ENCODE peak calls at places on chromosomes 4 and X, in five cellular contexts. B, F, J, H and Z are unnamed samples.

GRCh38 chr4:3518941-3519340 is 13.3 kb downstream of the LRPAP1 start:
- DNase-seq in B (no peak), F (no peak), J (no peak), H (no peak), Z (no peak)

GRCh38 chrX:155767101-155767878 is 113.9 kb upstream of the VAMP7 start:
- DNase-seq in B (peak), F (peak), J (no peak), H (no peak), Z (peak)

GRCh38 chrX:133495464-133496391 is 80.4 kb upstream of the GPC4 start:
- DNase-seq in B (peak), F (peak), J (no peak), H (no peak), Z (peak)

GRCh38 chrX:67610282-67610681 is 66.5 kb downstream of the AR start:
- DNase-seq in B (no peak), F (no peak), J (no peak), H (no peak), Z (no peak)

GRCh38 chrX:15675490-15675921 is 10.9 kb upstream of the CLTRN start:
- DNase-seq in B (no peak), F (peak), J (peak), H (peak), Z (no peak)

GRCh38 chr4:72997409-72997808 is 72.1 kb downstream of the COX18 start:
- DNase-seq in B (peak), F (peak), J (no peak), H (no peak), Z (peak)

GRCh38 chr4:72351521-72351920 is 217.5 kb downstream of the ADAMTS3 start:
- DNase-seq in B (no peak), F (no peak), J (no peak), H (no peak), Z (no peak)

GRCh38 chrX:93874554-93874953 is 200.5 kb downstream of the FAM133A start:
- DNase-seq in B (no peak), F (no peak), J (no peak), H (no peak), Z (peak)

GRCh38 chr4:6105311-6105911 is 87.2 kb upstream of the C4orf50 start:
- DNase-seq in B (no peak), F (no peak), J (no peak), H (no peak), Z (no peak)

GRCh38 chrX:108397627-108398392 is 40.4 kb downstream of the COL4A6 start:
- DNase-seq in B (peak), F (peak), J (no peak), H (no peak), Z (peak)

GRCh38 chr4:64539234-64539849 is 130.1 kb upstream of the TECRL start:
- DNase-seq in B (peak), F (peak), J (no peak), H (no peak), Z (peak)

GRCh38 chr4:175431635-175432034 is 380.4 kb downstream of the GPM6A start:
- DNase-seq in B (no peak), F (no peak), J (no peak), H (no peak), Z (no peak)

GRCh38 chr4:5874811-5875465 is 17.9 kb downstream of the CRMP1 start:
- DNase-seq in B (peak), F (peak), J (no peak), H (no peak), Z (peak)

GRCh38 chr4:86279247-86279960 is 80.4 kb downstream of the MAPK10 start:
- DNase-seq in B (no peak), F (no peak), J (no peak), H (no peak), Z (no peak)

GRCh38 chrX:18616688-18617087 is 55.2 kb downstream of the RS1 start:
- DNase-seq in B (no peak), F (no peak), J (no peak), H (no peak), Z (no peak)

GRCh38 chr4:108029321-108029720 is 39.6 kb downstream of the HADH start:
- DNase-seq in B (no peak), F (no peak), J (no peak), H (no peak), Z (no peak)

GRCh38 chr4:42159271-42160001 is 7.0 kb upstream of the BEND4 start:
- DNase-seq in B (no peak), F (no peak), J (no peak), H (no peak), Z (no peak)

GRCh38 chr4:99945718-99946345 is 586 bp downstream of the DNAJB14 start:
- DNase-seq in B (peak), F (peak), J (no peak), H (no peak), Z (peak)

GRCh38 chr4:21387683-21388082 is 560.9 kb downstream of the KCNIP4 start:
- DNase-seq in B (no peak), F (no peak), J (no peak), H (no peak), Z (no peak)

GRCh38 chrX:13090261-13091110 is 46.1 kb upstream of the FAM9C start:
- DNase-seq in B (peak), F (peak), J (no peak), H (no peak), Z (peak)

GRCh38 chrX:150704030-150704613 is 10.9 kb downstream of the MTMR1 start:
- DNase-seq in B (peak), F (peak), J (no peak), H (no peak), Z (peak)

GRCh38 chr4:159075531-159075932 is 27.3 kb upstream of the RAPGEF2 start:
- DNase-seq in B (no peak), F (peak), J (no peak), H (no peak), Z (no peak)

GRCh38 chr4:42302348-42302747 is 94.9 kb upstream of the SHISA3 start:
- DNase-seq in B (peak), F (peak), J (no peak), H (no peak), Z (peak)

GRCh38 chrX:49878834-49879655 is at the start of gene USP27X:
- DNase-seq in B (peak), F (peak), J (peak), H (no peak), Z (peak)

GRCh38 chrX:40471965-40472648 is 108.7 kb upstream of the ATP6AP2 start:
- DNase-seq in B (peak), F (peak), J (no peak), H (no peak), Z (peak)
- TF ChIP-seq CTCF in B (no peak), F (no peak), J (no peak), H (no peak), Z (no peak)

DNA sequence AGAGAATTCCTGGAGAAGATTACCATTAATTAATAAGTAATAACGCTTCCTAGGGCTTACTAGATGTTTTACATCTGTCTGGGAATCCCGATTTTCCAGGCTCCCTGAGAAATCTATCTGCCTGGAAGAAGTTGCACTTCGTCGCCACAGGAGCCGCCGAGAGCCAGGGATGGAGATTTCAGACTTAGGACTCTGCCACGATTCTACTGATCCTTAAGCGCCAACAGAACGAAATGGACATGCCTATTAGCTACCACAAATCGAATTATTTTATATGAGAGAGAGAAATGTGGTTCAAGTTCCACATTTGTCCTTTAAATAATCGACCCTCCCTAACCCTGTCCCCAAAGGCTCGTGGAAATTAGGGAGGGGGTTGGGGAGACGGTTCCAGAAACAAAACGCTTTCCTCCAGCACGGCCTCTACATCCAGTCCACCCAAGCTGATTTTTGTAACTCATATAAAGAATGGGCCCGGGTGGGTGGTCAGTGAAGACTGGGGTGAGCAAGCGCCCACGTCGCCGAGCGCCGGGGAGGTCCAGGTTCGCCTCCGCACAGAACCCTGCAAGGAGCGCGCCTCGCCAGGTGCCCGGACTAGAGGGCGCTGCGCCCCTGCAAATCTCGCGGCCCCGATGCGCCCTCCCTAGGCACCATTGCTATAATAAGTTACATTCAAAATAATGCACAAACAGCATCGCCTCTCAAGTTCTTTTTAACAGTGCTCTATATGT is 1.9 kb upstream of the FAT1 start:
- DNase-seq in B (peak), F (peak), J (no peak), H (no peak), Z (peak)
- H3K4me3 ChIP-seq in B (peak), F (peak), J (peak), H (peak), Z (peak)

DNA sequence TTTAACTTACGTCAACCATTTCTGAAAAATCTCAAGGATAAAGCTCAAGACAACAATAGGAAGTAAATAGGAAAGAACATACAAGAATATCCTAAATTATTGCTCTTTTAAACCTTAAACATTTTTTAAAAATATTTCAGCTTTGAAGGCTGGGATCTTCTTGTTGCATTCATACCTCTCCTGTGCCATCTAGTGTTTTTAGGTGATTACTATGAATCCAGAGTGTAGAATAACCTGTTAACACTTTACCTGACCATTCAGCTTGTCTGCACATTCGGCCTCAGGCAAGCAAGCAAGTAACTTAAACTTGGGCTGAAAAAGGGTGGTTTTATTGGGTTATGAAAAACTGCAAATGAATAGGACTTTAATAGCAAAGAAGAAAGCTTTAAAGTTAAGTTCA is 507.8 kb upstream of the INTU start:
- DNase-seq in B (peak), F (peak), J (no peak), H (no peak), Z (peak)
- TF ChIP-seq CTCF in B (peak), F (peak), J (no peak), H (no peak), Z (no peak)

DNA sequence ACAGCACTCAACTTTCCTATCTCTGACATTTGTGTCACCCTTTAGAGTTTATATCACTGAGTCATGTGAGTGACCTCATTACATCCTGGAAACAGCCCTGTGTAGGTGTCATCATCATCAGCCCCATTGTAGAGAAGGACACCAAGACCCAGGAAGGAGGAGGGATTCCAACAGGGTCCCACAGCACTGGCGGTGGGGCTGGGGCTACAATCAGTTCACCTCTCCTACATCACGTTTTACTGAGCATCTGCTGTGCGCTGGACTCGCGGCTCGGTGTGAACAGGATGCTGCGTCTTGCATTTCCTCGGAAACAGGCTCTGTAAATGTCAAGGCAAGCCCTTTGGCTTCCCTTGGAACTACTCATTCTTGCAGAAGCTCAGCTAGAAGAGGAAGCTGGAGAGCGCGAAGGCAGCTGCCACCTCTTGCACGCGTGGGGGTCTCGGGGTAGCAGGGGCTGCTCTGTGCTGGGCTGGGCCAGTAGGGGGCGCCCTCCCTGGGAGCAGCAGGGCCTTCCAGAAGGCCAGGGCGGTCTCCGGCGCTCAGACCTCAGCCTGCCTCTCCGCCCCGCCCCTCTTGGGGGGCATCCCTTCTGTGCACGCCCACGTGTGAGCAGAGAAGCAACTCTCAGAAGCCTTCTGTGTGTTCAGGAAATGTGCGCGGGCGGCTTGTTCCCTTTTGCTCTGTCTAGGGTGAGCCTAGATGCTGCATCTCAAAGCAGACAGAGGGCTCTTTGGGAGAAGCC is 29.0 kb downstream of the REELD1 start:
- DNase-seq in B (peak), F (peak), J (peak), H (no peak), Z (peak)
- H3K4me3 ChIP-seq in B (no peak), F (no peak), J (no peak), H (no peak), Z (no peak)

DNA sequence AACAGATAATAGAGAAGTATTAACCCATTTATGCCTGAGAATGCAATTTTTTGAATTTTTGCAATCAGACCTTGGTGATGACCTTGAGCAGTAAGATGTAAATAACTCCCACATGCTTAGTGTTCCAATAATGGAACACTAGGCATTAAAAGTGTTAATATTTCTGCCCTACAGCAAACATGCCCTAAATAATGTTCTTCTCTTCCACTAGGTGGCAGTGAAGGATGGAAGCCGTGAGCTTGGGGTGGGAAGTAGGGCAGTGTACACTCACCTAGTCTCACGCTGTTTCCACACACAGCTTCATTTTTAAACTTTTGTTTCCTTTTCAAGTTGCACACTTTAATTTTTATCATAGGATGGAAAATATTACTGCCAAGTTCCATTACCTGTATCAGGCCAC is 613.1 kb upstream of the HS3ST1 start:
- DNase-seq in B (no peak), F (no peak), J (no peak), H (no peak), Z (peak)
- TF ChIP-seq CTCF in B (no peak), F (no peak), J (no peak), H (no peak), Z (no peak)

DNA sequence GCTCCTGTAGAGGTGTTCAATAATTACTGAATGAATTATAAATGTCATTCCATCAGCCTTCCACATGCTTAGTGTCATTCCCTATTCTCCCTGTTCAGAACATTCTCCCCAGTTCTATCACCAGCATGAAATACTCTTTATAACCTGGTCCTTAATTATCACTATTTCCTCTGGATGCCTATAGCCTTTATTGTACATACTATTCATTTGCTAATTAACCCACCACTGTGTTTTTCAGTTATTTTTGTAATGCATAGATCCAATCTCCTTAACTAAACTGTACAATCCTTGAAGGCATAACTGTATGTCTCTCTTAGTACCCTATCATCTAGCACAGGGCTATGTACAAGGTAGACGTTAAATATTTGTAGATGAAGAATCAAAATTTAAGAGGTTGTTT is 1.2 kb downstream of the ABCB7 start:
- DNase-seq in B (no peak), F (no peak), J (no peak), H (no peak), Z (no peak)
- H3K4me3 ChIP-seq in B (no peak), F (peak), J (peak), H (no peak), Z (no peak)